ENCODE peak calls at places on chromosome 9, in nine cellular contexts. One of them, this sample, is unnamed.

GRCh38 chr9:90805006-90805993 is 3.7 kb downstream of the SYK start:
- DNase-seq in T-helper 2 cell: no peak
- DNase-seq in ovary: no peak
- DNase-seq in RPMI8226: peak
- DNase-seq in WTC11: no peak
- DNase-seq in Ammon's horn: no peak
- DNase-seq in effector memory CD4-positive, alpha-beta T cell: no peak
- DNase-seq in lower lobe of right lung: no peak
- DNase-seq in stimulated activated CD4-positive, alpha-beta T cell treated with anti-CD3 and anti-CD28 coated beads, Interleukin-4, amount 100 ng/mL, for 48 hours: no peak
- DNase-seq in this sample: no peak

GRCh38 chr9:125141751-125142150 is 1.6 kb downstream of the SCAI start:
- DNase-seq in Ammon's horn: no peak
- DNase-seq in WTC11: no peak
- DNase-seq in T-helper 2 cell: no peak
- DNase-seq in lower lobe of right lung: no peak
- DNase-seq in effector memory CD4-positive, alpha-beta T cell: no peak
- DNase-seq in ovary: no peak
- DNase-seq in RPMI8226: no peak
- DNase-seq in stimulated activated CD4-positive, alpha-beta T cell treated with anti-CD3 and anti-CD28 coated beads, Interleukin-4, amount 100 ng/mL, for 48 hours: no peak
- DNase-seq in this sample: no peak

GRCh38 chr9:1042466-1042865 is 7.7 kb upstream of the DMRT2 start:
- DNase-seq in ovary: no peak
- DNase-seq in lower lobe of right lung: no peak
- DNase-seq in RPMI8226: no peak
- DNase-seq in T-helper 2 cell: no peak
- DNase-seq in WTC11: peak
- DNase-seq in effector memory CD4-positive, alpha-beta T cell: no peak
- DNase-seq in stimulated activated CD4-positive, alpha-beta T cell treated with anti-CD3 and anti-CD28 coated beads, Interleukin-4, amount 100 ng/mL, for 48 hours: no peak
- DNase-seq in Ammon's horn: no peak
- DNase-seq in this sample: peak

GRCh38 chr9:86036555-86036954 is 62.8 kb downstream of the GOLM1 start:
- DNase-seq in WTC11: no peak
- DNase-seq in stimulated activated CD4-positive, alpha-beta T cell treated with anti-CD3 and anti-CD28 coated beads, Interleukin-4, amount 100 ng/mL, for 48 hours: no peak
- DNase-seq in T-helper 2 cell: no peak
- DNase-seq in Ammon's horn: no peak
- DNase-seq in effector memory CD4-positive, alpha-beta T cell: no peak
- DNase-seq in ovary: no peak
- DNase-seq in lower lobe of right lung: no peak
- DNase-seq in RPMI8226: no peak
- DNase-seq in this sample: no peak

GRCh38 chr9:2271426-2271825 is 256.3 kb downstream of the SMARCA2 start:
- DNase-seq in WTC11: peak
- DNase-seq in stimulated activated CD4-positive, alpha-beta T cell treated with anti-CD3 and anti-CD28 coated beads, Interleukin-4, amount 100 ng/mL, for 48 hours: no peak
- DNase-seq in Ammon's horn: peak
- DNase-seq in T-helper 2 cell: no peak
- DNase-seq in effector memory CD4-positive, alpha-beta T cell: no peak
- DNase-seq in ovary: peak
- DNase-seq in lower lobe of right lung: no peak
- DNase-seq in RPMI8226: peak
- DNase-seq in this sample: no peak

GRCh38 chr9:81394816-81395215 is 294.5 kb downstream of the TLE1 start:
- DNase-seq in RPMI8226: no peak
- DNase-seq in ovary: no peak
- DNase-seq in lower lobe of right lung: no peak
- DNase-seq in T-helper 2 cell: no peak
- DNase-seq in effector memory CD4-positive, alpha-beta T cell: no peak
- DNase-seq in stimulated activated CD4-positive, alpha-beta T cell treated with anti-CD3 and anti-CD28 coated beads, Interleukin-4, amount 100 ng/mL, for 48 hours: no peak
- DNase-seq in Ammon's horn: no peak
- DNase-seq in WTC11: no peak
- DNase-seq in this sample: no peak

GRCh38 chr9:123422593-123422992 is 66.6 kb downstream of the CRB2 start:
- DNase-seq in Ammon's horn: no peak
- DNase-seq in T-helper 2 cell: no peak
- DNase-seq in WTC11: no peak
- DNase-seq in RPMI8226: no peak
- DNase-seq in lower lobe of right lung: no peak
- DNase-seq in ovary: no peak
- DNase-seq in effector memory CD4-positive, alpha-beta T cell: no peak
- DNase-seq in stimulated activated CD4-positive, alpha-beta T cell treated with anti-CD3 and anti-CD28 coated beads, Interleukin-4, amount 100 ng/mL, for 48 hours: no peak
- DNase-seq in this sample: no peak

GRCh38 chr9:85431396-85432102 is 310.2 kb downstream of the AGTPBP1 start:
- DNase-seq in Ammon's horn: no peak
- DNase-seq in stimulated activated CD4-positive, alpha-beta T cell treated with anti-CD3 and anti-CD28 coated beads, Interleukin-4, amount 100 ng/mL, for 48 hours: no peak
- DNase-seq in RPMI8226: no peak
- DNase-seq in effector memory CD4-positive, alpha-beta T cell: no peak
- DNase-seq in ovary: no peak
- DNase-seq in T-helper 2 cell: no peak
- DNase-seq in WTC11: no peak
- DNase-seq in lower lobe of right lung: no peak
- DNase-seq in this sample: no peak

GRCh38 chr9:68732405-68733020 is 27.5 kb downstream of the PIP5K1B start:
- DNase-seq in effector memory CD4-positive, alpha-beta T cell: no peak
- DNase-seq in lower lobe of right lung: no peak
- DNase-seq in T-helper 2 cell: no peak
- DNase-seq in WTC11: no peak
- DNase-seq in Ammon's horn: no peak
- DNase-seq in RPMI8226: no peak
- DNase-seq in stimulated activated CD4-positive, alpha-beta T cell treated with anti-CD3 and anti-CD28 coated beads, Interleukin-4, amount 100 ng/mL, for 48 hours: no peak
- DNase-seq in ovary: no peak
- DNase-seq in this sample: no peak

GRCh38 chr9:14395300-14396082 is 81.5 kb upstream of the NFIB start:
- DNase-seq in T-helper 2 cell: no peak
- DNase-seq in stimulated activated CD4-positive, alpha-beta T cell treated with anti-CD3 and anti-CD28 coated beads, Interleukin-4, amount 100 ng/mL, for 48 hours: no peak
- DNase-seq in lower lobe of right lung: no peak
- DNase-seq in WTC11: no peak
- DNase-seq in effector memory CD4-positive, alpha-beta T cell: no peak
- DNase-seq in Ammon's horn: peak
- DNase-seq in RPMI8226: no peak
- DNase-seq in ovary: peak
- DNase-seq in this sample: no peak

GRCh38 chr9:107348836-107349235 is 65.8 kb downstream of the RAD23B start:
- DNase-seq in ovary: no peak
- DNase-seq in RPMI8226: no peak
- DNase-seq in WTC11: no peak
- DNase-seq in T-helper 2 cell: no peak
- DNase-seq in stimulated activated CD4-positive, alpha-beta T cell treated with anti-CD3 and anti-CD28 coated beads, Interleukin-4, amount 100 ng/mL, for 48 hours: no peak
- DNase-seq in effector memory CD4-positive, alpha-beta T cell: no peak
- DNase-seq in Ammon's horn: no peak
- DNase-seq in lower lobe of right lung: no peak
- DNase-seq in this sample: no peak

GRCh38 chr9:96441798-96442445 is 8.0 kb upstream of the HABP4 start:
- DNase-seq in T-helper 2 cell: no peak
- DNase-seq in Ammon's horn: no peak
- DNase-seq in ovary: no peak
- DNase-seq in effector memory CD4-positive, alpha-beta T cell: no peak
- DNase-seq in lower lobe of right lung: no peak
- DNase-seq in stimulated activated CD4-positive, alpha-beta T cell treated with anti-CD3 and anti-CD28 coated beads, Interleukin-4, amount 100 ng/mL, for 48 hours: no peak
- DNase-seq in WTC11: no peak
- DNase-seq in RPMI8226: peak
- DNase-seq in this sample: no peak

GRCh38 chr9:107161338-107161737 is 121.7 kb upstream of the RAD23B start:
- DNase-seq in T-helper 2 cell: no peak
- DNase-seq in WTC11: no peak
- DNase-seq in stimulated activated CD4-positive, alpha-beta T cell treated with anti-CD3 and anti-CD28 coated beads, Interleukin-4, amount 100 ng/mL, for 48 hours: no peak
- DNase-seq in lower lobe of right lung: no peak
- DNase-seq in RPMI8226: no peak
- DNase-seq in Ammon's horn: no peak
- DNase-seq in effector memory CD4-positive, alpha-beta T cell: no peak
- DNase-seq in ovary: no peak
- DNase-seq in this sample: no peak

GRCh38 chr9:68999393-69000105 is 14.4 kb downstream of the PRKACG start:
- DNase-seq in effector memory CD4-positive, alpha-beta T cell: peak
- DNase-seq in Ammon's horn: peak
- DNase-seq in ovary: peak
- DNase-seq in RPMI8226: peak
- DNase-seq in T-helper 2 cell: no peak
- DNase-seq in WTC11: peak
- DNase-seq in lower lobe of right lung: peak
- DNase-seq in stimulated activated CD4-positive, alpha-beta T cell treated with anti-CD3 and anti-CD28 coated beads, Interleukin-4, amount 100 ng/mL, for 48 hours: peak
- DNase-seq in this sample: peak

GRCh38 chr9:136485049-136485647 is 2.3 kb upstream of the SEC16A start:
- DNase-seq in effector memory CD4-positive, alpha-beta T cell: peak
- DNase-seq in ovary: peak
- DNase-seq in Ammon's horn: peak
- DNase-seq in lower lobe of right lung: peak
- DNase-seq in stimulated activated CD4-positive, alpha-beta T cell treated with anti-CD3 and anti-CD28 coated beads, Interleukin-4, amount 100 ng/mL, for 48 hours: peak
- DNase-seq in T-helper 2 cell: peak
- DNase-seq in WTC11: peak
- DNase-seq in RPMI8226: peak
- DNase-seq in this sample: peak